ENCODE peak calls at places on chromosome 16, in five cellular contexts. M is AG10803, S is right lobe of liver, Z is GM12865, Q is MCF 10A. K is an unnamed sample.

GRCh38 chr16:79264237-79265104 is 336.1 kb downstream of the MAF start:
- DNase-seq in M (no peak), S (no peak), Z (no peak), Q (no peak), K (no peak)

GRCh38 chr16:53626816-53627215 is 76.8 kb downstream of the RPGRIP1L start:
- DNase-seq in M (no peak), S (no peak), Z (no peak), Q (no peak), K (no peak)

GRCh38 chr16:66605177-66605999 is 884 bp downstream of the CMTM3 start:
- DNase-seq in M (peak; percentile 36), S (no peak), Z (peak; percentile 18), Q (no peak), K (peak; percentile 94)

GRCh38 chr16:3949287-3949686 is 68.8 kb upstream of the CREBBP start:
- DNase-seq in M (peak; percentile 22), S (no peak), Z (no peak), Q (no peak), K (no peak)

GRCh38 chr16:30166202-30166902 is 17.1 kb upstream of the CORO1A start:
- DNase-seq in M (no peak), S (no peak), Z (peak; percentile 85), Q (no peak), K (peak; percentile 74)

GRCh38 chr16:65702707-65703402 is 581.0 kb upstream of the CDH11 start:
- DNase-seq in M (no peak), S (no peak), Z (no peak), Q (no peak), K (no peak)

GRCh38 chr16:46972971-46973456 is 460 bp downstream of the DNAJA2 start:
- DNase-seq in M (no peak), S (peak; percentile 59), Z (peak; percentile 59), Q (no peak), K (peak; percentile 93)

GRCh38 chr16:81061307-81061640 is 15.8 kb downstream of the C16orf46 start:
- DNase-seq in M (no peak), S (no peak), Z (no peak), Q (no peak), K (no peak)

GRCh38 chr16:2085669-2086068 is 37.9 kb downstream of the TSC2 start:
- DNase-seq in M (peak; percentile 40), S (no peak), Z (no peak), Q (peak; percentile 31), K (no peak)

GRCh38 chr16:78180349-78180748 is 80.9 kb downstream of the WWOX start:
- DNase-seq in M (no peak), S (no peak), Z (no peak), Q (no peak), K (no peak)

GRCh38 chr16:17416461-17417221 is 54.1 kb downstream of the XYLT1 start:
- DNase-seq in M (peak; percentile 83), S (no peak), Z (peak; percentile 91), Q (no peak), K (peak; percentile 86)

GRCh38 chr16:83781-84615 is 6.0 kb downstream of the MPG start:
- DNase-seq in M (no peak), S (no peak), Z (no peak), Q (no peak), K (no peak)
- TF ChIP-seq CTCF in M (no peak), S (no peak), Z (no peak), Q (no peak), K (no peak)

DNA sequence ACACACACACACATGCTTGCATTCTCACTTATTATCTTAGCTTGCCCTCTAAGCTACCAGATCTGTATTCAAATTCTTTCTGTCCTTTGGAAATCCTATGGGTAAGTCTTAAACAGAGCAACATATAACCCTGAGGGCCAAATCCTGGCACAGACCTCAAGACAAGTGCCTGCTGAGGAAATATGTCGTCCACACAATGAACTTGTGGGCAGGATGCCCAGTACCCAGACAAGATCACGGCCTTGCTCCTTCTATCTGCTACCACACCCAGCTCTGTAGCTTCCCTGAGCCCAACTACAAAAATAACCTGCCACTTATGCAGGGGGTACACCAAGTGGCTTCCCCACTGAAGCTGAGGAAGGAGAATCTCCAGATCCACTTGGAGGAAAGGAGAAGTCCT is 37.3 kb upstream of the FA2H start:
- DNase-seq in M (peak; percentile 7), S (no peak), Z (no peak), Q (peak; percentile 59), K (no peak)
- TF ChIP-seq CTCF in M (no peak), S (no peak), Z (no peak), Q (no peak), K (no peak)

GRCh38 chr16:89349947-89350633 is 132.6 kb downstream of the ZNF778 start:
- DNase-seq in M (no peak), S (no peak), Z (no peak), Q (no peak), K (no peak)

GRCh38 chr16:89347807-89348206 is 130.3 kb downstream of the ZNF778 start:
- DNase-seq in M (no peak), S (no peak), Z (no peak), Q (no peak), K (no peak)

GRCh38 chr16:89352091-89352681 is 134.7 kb downstream of the ZNF778 start:
- DNase-seq in M (no peak), S (no peak), Z (no peak), Q (no peak), K (no peak)

GRCh38 chr16:89351645-89352044 is 134.1 kb downstream of the ZNF778 start:
- DNase-seq in M (no peak), S (no peak), Z (no peak), Q (no peak), K (no peak)

GRCh38 chr16:89350701-89351380 is 133.3 kb downstream of the ZNF778 start:
- DNase-seq in M (peak; percentile 9), S (no peak), Z (no peak), Q (no peak), K (no peak)
- TF ChIP-seq CTCF in M (no peak), S (no peak), Z (no peak), Q (no peak), K (no peak)

GRCh38 chr16:70160388-70160787 is 13.2 kb upstream of the CLEC18C start:
- DNase-seq in M (no peak), S (no peak), Z (no peak), Q (no peak), K (peak; percentile 41)

GRCh38 chr16:70157105-70157476 is 16.5 kb upstream of the CLEC18C start:
- DNase-seq in M (no peak), S (no peak), Z (no peak), Q (no peak), K (peak; percentile 70)

GRCh38 chr16:70157477-70158260 is 15.9 kb upstream of the CLEC18C start:
- DNase-seq in M (no peak), S (no peak), Z (no peak), Q (no peak), K (peak; percentile 51)

GRCh38 chr16:70159355-70160348 is 13.9 kb upstream of the CLEC18C start:
- DNase-seq in M (no peak), S (no peak), Z (no peak), Q (no peak), K (peak; percentile 44)

GRCh38 chr16:70158261-70158939 is 15.2 kb upstream of the CLEC18C start:
- DNase-seq in M (no peak), S (no peak), Z (no peak), Q (no peak), K (peak; percentile 62)
- TF ChIP-seq CTCF in M (peak; percentile 8), S (no peak), Z (no peak), Q (no peak), K (no peak)

DNA sequence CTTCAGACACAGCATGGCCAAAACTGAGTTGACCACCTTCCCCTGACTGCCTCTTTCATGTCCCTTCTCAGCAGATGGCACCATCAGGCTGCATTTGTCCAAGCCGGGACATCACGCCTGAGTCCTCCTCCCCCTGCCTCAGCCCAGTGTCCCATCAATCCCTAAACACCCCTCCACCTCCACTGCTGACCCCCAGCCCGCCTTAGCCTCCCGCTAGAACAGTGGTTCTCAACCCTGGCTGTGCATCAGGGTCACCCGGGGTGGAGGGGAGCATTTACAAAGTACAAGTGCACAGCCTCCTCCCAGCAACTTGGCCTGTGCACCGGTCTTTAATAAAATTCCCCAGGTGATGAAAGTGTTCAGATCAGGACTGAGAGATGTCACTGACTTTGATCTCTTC is 4.0 kb downstream of the C16orf82 start:
- DNase-seq in M (no peak), S (no peak), Z (no peak), Q (no peak), K (no peak)
- TF ChIP-seq CTCF in M (no peak), S (no peak), Z (no peak), Q (no peak), K (no peak)

GRCh38 chr16:49634235-49635008 is 221.5 kb downstream of the ZNF423 start:
- DNase-seq in M (no peak), S (no peak), Z (no peak), Q (no peak), K (peak; percentile 60)

GRCh38 chr16:49636608-49637007 is 219.3 kb downstream of the ZNF423 start:
- DNase-seq in M (no peak), S (peak; percentile 11), Z (no peak), Q (no peak), K (peak; percentile 70)

GRCh38 chr16:49635591-49636581 is 220.0 kb downstream of the ZNF423 start:
- DNase-seq in M (no peak), S (peak; percentile 31), Z (no peak), Q (no peak), K (peak; percentile 71)

GRCh38 chr16:49632798-49633189 is 223.1 kb downstream of the ZNF423 start:
- DNase-seq in M (no peak), S (no peak), Z (no peak), Q (no peak), K (peak; percentile 51)

GRCh38 chr16:49635009-49635350 is 220.9 kb downstream of the ZNF423 start:
- DNase-seq in M (no peak), S (no peak), Z (no peak), Q (no peak), K (no peak)
- TF ChIP-seq CTCF in M (no peak), S (no peak), Z (no peak), Q (no peak), K (no peak)

GRCh38 chr16:23597003-23597756 is 1.1 kb upstream of the NDUFAB1 start:
- DNase-seq in M (no peak), S (peak; percentile 46), Z (peak; percentile 69), Q (peak; percentile 44), K (peak; percentile 78)
- TF ChIP-seq CTCF in M (no peak), S (no peak), Z (peak; percentile 41), Q (no peak), K (peak; percentile 52)

K was measured in spleen.